ENCODE peak calls at places on chromosomes 5 and 9, in eight cellular contexts. B is HS-27A; L is NCI-H510A treated with DMSO at 0.1 percent for 48 hours; E is left lobe of liver; K is stimulated activated CD8-positive, alpha-beta memory T cell treated with anti-CD3 and anti-CD28 coated beads, Interleukin-4, amount 100 ng/mL, for 48 hours; A is H54; U is suprapubic skin; R is GM19239. S is an unnamed sample.

GRCh38 chr9:136587145-136587943 is 41.5 kb upstream of the NOTCH1 start:
- DNase-seq in B (no peak), A (no peak), E (no peak), U (no peak), R (no peak), K (no peak), L (no peak), S (peak)

GRCh38 chr9:4077499-4078102 is 222.3 kb downstream of the GLIS3 start:
- DNase-seq in A (peak), B (peak), L (no peak), R (peak), E (peak), K (peak), U (peak), S (peak)

GRCh38 chr9:135328485-135329417 is 150.8 kb upstream of the PPP1R26 start:
- DNase-seq in U (no peak), K (no peak), A (no peak), E (peak), R (no peak), B (no peak), L (no peak), S (no peak)

GRCh38 chr5:133876266-133876665 is 92.2 kb downstream of the C5orf15 start:
- DNase-seq in B (no peak), K (no peak), U (peak), E (no peak), L (no peak), A (no peak), R (no peak), S (no peak)

GRCh38 chr5:35230043-35230611 is at the start of gene PRLR:
- DNase-seq in K (no peak), B (no peak), E (peak), A (no peak), U (peak), R (no peak), L (no peak), S (peak)

GRCh38 chr5:167030500-167031120 is 1260.8 kb upstream of the WWC1 start:
- DNase-seq in R (no peak), U (no peak), L (no peak), K (no peak), E (no peak), A (no peak), B (no peak), S (peak)

GRCh38 chr5:167644619-167645018 is 646.8 kb upstream of the WWC1 start:
- DNase-seq in B (no peak), K (no peak), E (no peak), A (no peak), U (no peak), R (no peak), L (no peak), S (peak)

GRCh38 chr5:446864-447263 is 3.9 kb downstream of the EXOC3 start:
- DNase-seq in K (no peak), B (no peak), U (peak), A (no peak), L (peak), E (peak), R (peak), S (peak)

GRCh38 chr9:93674580-93675335 is 98.4 kb downstream of the PHF2 start:
- DNase-seq in U (peak), L (no peak), A (no peak), E (no peak), R (no peak), K (no peak), B (no peak), S (no peak)

GRCh38 chr5:57960569-57960968 is 478.0 kb upstream of the ACTBL2 start:
- DNase-seq in U (no peak), E (no peak), K (no peak), L (no peak), A (no peak), B (no peak), R (no peak), S (no peak)

GRCh38 chr9:95109456-95109855 is 208.1 kb downstream of the FANCC start:
- DNase-seq in E (no peak), R (no peak), U (peak), B (no peak), A (no peak), L (no peak), K (no peak), S (no peak)

GRCh38 chr5:18553269-18553668 is 919.0 kb downstream of the TAF11L14 start:
- DNase-seq in K (no peak), R (no peak), B (peak), U (no peak), L (no peak), E (no peak), A (peak), S (peak)

GRCh38 chr5:73836607-73837006 is 210.6 kb downstream of the ARHGEF28 start:
- DNase-seq in B (no peak), U (no peak), A (no peak), K (no peak), E (no peak), R (no peak), L (no peak), S (no peak)

GRCh38 chr5:389891-390290 is 53.1 kb upstream of the EXOC3 start:
- DNase-seq in B (no peak), R (no peak), E (no peak), U (no peak), L (no peak), A (no peak), K (peak), S (no peak)

GRCh38 chr5:3310551-3311340 is 284.9 kb upstream of the IRX1 start:
- DNase-seq in U (peak), A (peak), E (no peak), R (no peak), K (no peak), B (no peak), L (no peak), S (no peak)

GRCh38 chr5:111231053-111231586 is 6.9 kb downstream of the CAMK4 start:
- DNase-seq in L (no peak), B (no peak), E (no peak), A (no peak), K (no peak), R (no peak), U (no peak), S (no peak)

GRCh38 chr9:104725014-104725413 is 22.5 kb upstream of the NIPSNAP3A start:
- DNase-seq in R (no peak), K (no peak), A (no peak), B (no peak), E (no peak), U (no peak), L (no peak), S (no peak)

GRCh38 chr9:93829271-93830223 is 125.6 kb downstream of the BARX1 start:
- DNase-seq in B (no peak), E (peak), L (no peak), R (no peak), U (peak), K (no peak), A (no peak), S (no peak)

GRCh38 chr9:95283678-95284077 is 33.8 kb downstream of the FANCC start:
- DNase-seq in U (no peak), R (no peak), K (no peak), A (no peak), B (no peak), E (no peak), L (no peak), S (no peak)

GRCh38 chr9:90826326-90827020 is 24.9 kb downstream of the SYK start:
- DNase-seq in E (no peak), R (no peak), L (no peak), B (no peak), K (no peak), U (no peak), A (no peak), S (no peak)

S was measured in amniotic epithelial cell.